ENCODE peak calls at places on chromosomes 3 and 15, in eight cellular contexts. One of them, this sample, is unnamed.

GRCh38 chr3:138398791-138399575 is 35.4 kb upstream of the ESYT3 start:
- DNase-seq in ascending aorta: no peak
- DNase-seq in lung: no peak
- DNase-seq in pancreas: peak; percentile 42
- DNase-seq in CD4-positive, alpha-beta memory T cell: no peak
- DNase-seq in trophoblast cell: no peak
- DNase-seq in astrocyte: no peak
- DNase-seq in PC-3: no peak
- DNase-seq in this sample: no peak

GRCh38 chr3:184602406-184603155 is 41.0 kb downstream of the EPHB3 start:
- DNase-seq in ascending aorta: no peak
- DNase-seq in lung: no peak
- DNase-seq in pancreas: no peak
- DNase-seq in CD4-positive, alpha-beta memory T cell: no peak
- DNase-seq in trophoblast cell: no peak
- DNase-seq in astrocyte: no peak
- DNase-seq in PC-3: peak; percentile 11
- DNase-seq in this sample: no peak

GRCh38 chr3:69082805-69083204 is 1.9 kb upstream of the ARL6IP5 start:
- DNase-seq in ascending aorta: no peak
- DNase-seq in lung: peak; percentile 61
- DNase-seq in pancreas: no peak
- DNase-seq in CD4-positive, alpha-beta memory T cell: peak; percentile 27
- DNase-seq in trophoblast cell: peak; percentile 52
- DNase-seq in astrocyte: peak; percentile 82
- DNase-seq in PC-3: no peak
- DNase-seq in this sample: peak; percentile 30

GRCh38 chr3:185583925-185584324 is 2.2 kb upstream of the SENP2 start:
- DNase-seq in ascending aorta: no peak
- DNase-seq in lung: no peak
- DNase-seq in pancreas: no peak
- DNase-seq in CD4-positive, alpha-beta memory T cell: no peak
- DNase-seq in trophoblast cell: no peak
- DNase-seq in astrocyte: no peak
- DNase-seq in PC-3: no peak
- DNase-seq in this sample: no peak

GRCh38 chr15:29821416-29822099 is 710 bp downstream of the TJP1 start:
- DNase-seq in ascending aorta: no peak
- DNase-seq in lung: peak; percentile 73
- DNase-seq in pancreas: peak; percentile 74
- DNase-seq in CD4-positive, alpha-beta memory T cell: no peak
- DNase-seq in trophoblast cell: peak; percentile 73
- DNase-seq in astrocyte: peak; percentile 82
- DNase-seq in PC-3: peak; percentile 84
- DNase-seq in this sample: peak; percentile 82

GRCh38 chr3:99758502-99759177 is 59.0 kb upstream of the CMSS1 start:
- DNase-seq in ascending aorta: no peak
- DNase-seq in lung: no peak
- DNase-seq in pancreas: no peak
- DNase-seq in CD4-positive, alpha-beta memory T cell: no peak
- DNase-seq in trophoblast cell: no peak
- DNase-seq in astrocyte: no peak
- DNase-seq in PC-3: no peak
- DNase-seq in this sample: no peak

GRCh38 chr3:19331931-19332330 is 183.6 kb downstream of the KCNH8 start:
- DNase-seq in ascending aorta: no peak
- DNase-seq in lung: no peak
- DNase-seq in pancreas: no peak
- DNase-seq in CD4-positive, alpha-beta memory T cell: no peak
- DNase-seq in trophoblast cell: no peak
- DNase-seq in astrocyte: no peak
- DNase-seq in PC-3: no peak
- DNase-seq in this sample: no peak

GRCh38 chr3:141228385-141228784 is 3.2 kb upstream of the PXYLP1 start:
- DNase-seq in ascending aorta: no peak
- DNase-seq in lung: no peak
- DNase-seq in pancreas: no peak
- DNase-seq in CD4-positive, alpha-beta memory T cell: no peak
- DNase-seq in trophoblast cell: no peak
- DNase-seq in astrocyte: no peak
- DNase-seq in PC-3: no peak
- DNase-seq in this sample: no peak

GRCh38 chr15:84835661-84836384 is 18.7 kb downstream of the ALPK3 start:
- DNase-seq in ascending aorta: no peak
- DNase-seq in lung: no peak
- DNase-seq in pancreas: no peak
- DNase-seq in CD4-positive, alpha-beta memory T cell: no peak
- DNase-seq in trophoblast cell: no peak
- DNase-seq in astrocyte: no peak
- DNase-seq in PC-3: no peak
- DNase-seq in this sample: no peak

GRCh38 chr3:127002195-127003174 is 19.6 kb downstream of the PLXNA1 start:
- DNase-seq in ascending aorta: peak; percentile 38
- DNase-seq in lung: peak; percentile 89
- DNase-seq in pancreas: peak; percentile 68
- DNase-seq in CD4-positive, alpha-beta memory T cell: no peak
- DNase-seq in trophoblast cell: no peak
- DNase-seq in astrocyte: peak; percentile 86
- DNase-seq in PC-3: no peak
- DNase-seq in this sample: peak; percentile 94

GRCh38 chr3:124878561-124879394 is 8.4 kb downstream of the ITGB5 start:
- DNase-seq in ascending aorta: no peak
- DNase-seq in lung: no peak
- DNase-seq in pancreas: peak; percentile 44
- DNase-seq in CD4-positive, alpha-beta memory T cell: no peak
- DNase-seq in trophoblast cell: no peak
- DNase-seq in astrocyte: peak; percentile 98
- DNase-seq in PC-3: peak; percentile 90
- DNase-seq in this sample: peak; percentile 96

GRCh38 chr3:70808881-70809280 is 496.4 kb upstream of the MDFIC2 start:
- DNase-seq in ascending aorta: no peak
- DNase-seq in lung: no peak
- DNase-seq in pancreas: no peak
- DNase-seq in CD4-positive, alpha-beta memory T cell: no peak
- DNase-seq in trophoblast cell: no peak
- DNase-seq in astrocyte: no peak
- DNase-seq in PC-3: no peak
- DNase-seq in this sample: no peak

GRCh38 chr3:149393355-149394165 is 16.1 kb upstream of the TM4SF1 start:
- DNase-seq in ascending aorta: no peak
- DNase-seq in lung: peak; percentile 80
- DNase-seq in pancreas: peak; percentile 77
- DNase-seq in CD4-positive, alpha-beta memory T cell: no peak
- DNase-seq in trophoblast cell: peak; percentile 65
- DNase-seq in astrocyte: peak; percentile 59
- DNase-seq in PC-3: peak; percentile 84
- DNase-seq in this sample: peak; percentile 82

GRCh38 chr15:68638953-68639500 is 60.2 kb downstream of the CORO2B start:
- DNase-seq in ascending aorta: no peak
- DNase-seq in lung: no peak
- DNase-seq in pancreas: no peak
- DNase-seq in CD4-positive, alpha-beta memory T cell: no peak
- DNase-seq in trophoblast cell: no peak
- DNase-seq in astrocyte: peak; percentile 72
- DNase-seq in PC-3: no peak
- DNase-seq in this sample: peak; percentile 96

DNA sequence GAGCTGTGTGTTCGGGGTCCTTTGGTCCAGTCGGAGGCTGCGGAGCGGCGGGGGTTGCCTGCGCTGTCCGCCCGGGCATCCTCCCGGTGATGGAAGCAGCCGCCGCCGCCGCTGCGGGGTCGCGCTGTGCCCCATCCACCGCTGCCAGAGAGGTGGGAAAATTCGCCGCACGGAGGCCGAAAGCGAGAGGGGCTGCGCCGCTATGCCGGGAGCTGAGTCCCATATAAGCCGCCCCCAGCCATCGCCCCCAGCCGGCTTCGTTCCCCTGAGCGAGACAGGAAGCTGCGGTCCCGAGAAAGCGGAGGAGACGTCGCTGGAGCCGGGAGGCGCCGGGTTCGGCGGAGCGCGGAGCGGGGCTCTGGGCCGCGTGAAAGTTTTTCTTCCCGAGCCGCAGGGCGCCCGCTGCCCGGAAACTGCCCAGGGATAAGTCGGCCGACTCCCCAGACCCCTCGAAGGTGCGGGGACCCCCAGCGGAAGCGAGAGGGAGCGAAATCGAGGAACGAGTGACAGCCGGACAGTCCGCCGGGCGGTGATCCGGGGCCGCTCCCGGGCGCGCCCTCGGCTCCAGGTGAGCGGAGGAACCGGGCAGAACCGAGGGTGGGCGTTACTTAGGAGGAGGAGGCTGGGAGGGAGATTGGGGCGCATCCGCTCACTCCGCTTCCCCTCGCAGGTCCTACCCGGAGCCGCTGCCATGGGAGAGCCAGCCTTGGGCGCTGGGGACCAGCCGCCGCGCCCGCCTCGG is 574 bp downstream of the CHST2 start:
- DNase-seq in ascending aorta: no peak
- DNase-seq in lung: no peak
- DNase-seq in pancreas: no peak
- DNase-seq in CD4-positive, alpha-beta memory T cell: peak; percentile 27
- DNase-seq in trophoblast cell: no peak
- DNase-seq in astrocyte: no peak
- DNase-seq in PC-3: no peak
- DNase-seq in this sample: peak; percentile 15
- H3K36me3 ChIP-seq in ascending aorta: no peaks in the 10 kb centered on the region
- H3K36me3 ChIP-seq in lung: no peaks in the 10 kb centered on the region
- H3K36me3 ChIP-seq in pancreas: no peaks in the 10 kb centered on the region
- H3K36me3 ChIP-seq in CD4-positive, alpha-beta memory T cell: no peaks in the 10 kb centered on the region
- H3K36me3 ChIP-seq in trophoblast cell: no peaks in the 10 kb centered on the region
- H3K36me3 ChIP-seq in astrocyte: no peaks in the 10 kb centered on the region
- H3K36me3 ChIP-seq in PC-3: no peaks in the 10 kb centered on the region
- H3K36me3 ChIP-seq in this sample: no peaks in the 10 kb centered on the region

GRCh38 chr15:48477795-48478360 is 146.6 kb downstream of the DUT start:
- DNase-seq in ascending aorta: no peak
- DNase-seq in lung: no peak
- DNase-seq in pancreas: no peak
- DNase-seq in CD4-positive, alpha-beta memory T cell: no peak
- DNase-seq in trophoblast cell: no peak
- DNase-seq in astrocyte: no peak
- DNase-seq in PC-3: no peak
- DNase-seq in this sample: no peak

GRCh38 chr15:48486228-48486627 is 155.0 kb downstream of the DUT start:
- DNase-seq in ascending aorta: no peak
- DNase-seq in lung: no peak
- DNase-seq in pancreas: no peak
- DNase-seq in CD4-positive, alpha-beta memory T cell: no peak
- DNase-seq in trophoblast cell: no peak
- DNase-seq in astrocyte: peak; percentile 26
- DNase-seq in PC-3: no peak
- DNase-seq in this sample: no peak

GRCh38 chr15:48478581-48478980 is 147.4 kb downstream of the DUT start:
- DNase-seq in ascending aorta: no peak
- DNase-seq in lung: no peak
- DNase-seq in pancreas: no peak
- DNase-seq in CD4-positive, alpha-beta memory T cell: no peak
- DNase-seq in trophoblast cell: no peak
- DNase-seq in astrocyte: peak; percentile 60
- DNase-seq in PC-3: no peak
- DNase-seq in this sample: no peak

GRCh38 chr15:48479751-48480150 is 148.5 kb downstream of the DUT start:
- DNase-seq in ascending aorta: no peak
- DNase-seq in lung: no peak
- DNase-seq in pancreas: no peak
- DNase-seq in CD4-positive, alpha-beta memory T cell: no peak
- DNase-seq in trophoblast cell: no peak
- DNase-seq in astrocyte: no peak
- DNase-seq in PC-3: no peak
- DNase-seq in this sample: no peak

GRCh38 chr15:48481802-48482201 is 150.6 kb downstream of the DUT start:
- DNase-seq in ascending aorta: no peak
- DNase-seq in lung: no peak
- DNase-seq in pancreas: no peak
- DNase-seq in CD4-positive, alpha-beta memory T cell: no peak
- DNase-seq in trophoblast cell: no peak
- DNase-seq in astrocyte: peak; percentile 29
- DNase-seq in PC-3: no peak
- DNase-seq in this sample: peak; percentile 32
- H3K36me3 ChIP-seq in ascending aorta: peaks cover 46% of the 10 kb centered on the region
- H3K36me3 ChIP-seq in lung: no peaks in the 10 kb centered on the region
- H3K36me3 ChIP-seq in pancreas: no peaks in the 10 kb centered on the region
- H3K36me3 ChIP-seq in CD4-positive, alpha-beta memory T cell: no peaks in the 10 kb centered on the region
- H3K36me3 ChIP-seq in trophoblast cell: no peaks in the 10 kb centered on the region
- H3K36me3 ChIP-seq in astrocyte: peaks cover 87% of the 10 kb centered on the region
- H3K36me3 ChIP-seq in PC-3: no peaks in the 10 kb centered on the region
- H3K36me3 ChIP-seq in this sample: peaks cover 92% of the 10 kb centered on the region

DNA sequence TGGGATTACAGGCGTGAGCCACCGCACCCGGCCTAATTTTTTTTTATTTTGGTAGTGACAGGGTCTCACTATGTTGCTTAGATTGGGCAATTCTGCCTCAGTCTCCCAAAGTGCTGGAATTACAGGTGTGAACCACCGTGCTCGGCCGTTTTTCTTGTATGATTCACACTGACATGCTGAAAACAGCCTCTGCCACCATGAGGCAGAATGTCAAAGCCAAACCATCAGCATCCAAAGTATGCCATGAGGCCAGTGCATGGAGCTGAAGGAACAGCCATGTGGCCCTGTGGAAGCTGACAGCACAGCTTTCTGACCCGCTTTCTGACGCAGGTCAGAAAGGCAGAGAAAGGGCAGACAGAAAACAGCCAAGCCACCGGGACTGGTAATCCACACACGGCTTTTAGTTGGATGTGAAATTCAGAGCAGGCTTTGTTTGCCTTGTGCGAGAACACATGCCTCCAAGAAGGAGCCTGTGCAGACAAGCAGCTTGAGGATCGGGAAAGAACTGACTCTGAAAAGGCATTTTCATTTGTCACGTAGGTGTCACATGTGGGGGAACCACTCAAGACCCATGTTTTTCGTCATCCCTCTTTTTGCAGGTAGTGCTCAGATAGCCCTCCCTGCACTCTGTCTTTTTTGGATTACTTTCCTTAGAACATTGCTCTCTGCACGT is 25.1 kb downstream of the XYLB start:
- DNase-seq in ascending aorta: no peak
- DNase-seq in lung: no peak
- DNase-seq in pancreas: no peak
- DNase-seq in CD4-positive, alpha-beta memory T cell: no peak
- DNase-seq in trophoblast cell: no peak
- DNase-seq in astrocyte: no peak
- DNase-seq in PC-3: no peak
- DNase-seq in this sample: no peak
- H3K36me3 ChIP-seq in ascending aorta: peaks cover 12% of the 10 kb centered on the region
- H3K36me3 ChIP-seq in lung: peaks cover 12% of the 10 kb centered on the region
- H3K36me3 ChIP-seq in pancreas: peaks cover 7% of the 10 kb centered on the region
- H3K36me3 ChIP-seq in CD4-positive, alpha-beta memory T cell: no peaks in the 10 kb centered on the region
- H3K36me3 ChIP-seq in trophoblast cell: peaks cover 2% of the 10 kb centered on the region
- H3K36me3 ChIP-seq in astrocyte: peaks cover 3% of the 10 kb centered on the region
- H3K36me3 ChIP-seq in PC-3: peaks cover 46% of the 10 kb centered on the region
- H3K36me3 ChIP-seq in this sample: no peaks in the 10 kb centered on the region

DNA sequence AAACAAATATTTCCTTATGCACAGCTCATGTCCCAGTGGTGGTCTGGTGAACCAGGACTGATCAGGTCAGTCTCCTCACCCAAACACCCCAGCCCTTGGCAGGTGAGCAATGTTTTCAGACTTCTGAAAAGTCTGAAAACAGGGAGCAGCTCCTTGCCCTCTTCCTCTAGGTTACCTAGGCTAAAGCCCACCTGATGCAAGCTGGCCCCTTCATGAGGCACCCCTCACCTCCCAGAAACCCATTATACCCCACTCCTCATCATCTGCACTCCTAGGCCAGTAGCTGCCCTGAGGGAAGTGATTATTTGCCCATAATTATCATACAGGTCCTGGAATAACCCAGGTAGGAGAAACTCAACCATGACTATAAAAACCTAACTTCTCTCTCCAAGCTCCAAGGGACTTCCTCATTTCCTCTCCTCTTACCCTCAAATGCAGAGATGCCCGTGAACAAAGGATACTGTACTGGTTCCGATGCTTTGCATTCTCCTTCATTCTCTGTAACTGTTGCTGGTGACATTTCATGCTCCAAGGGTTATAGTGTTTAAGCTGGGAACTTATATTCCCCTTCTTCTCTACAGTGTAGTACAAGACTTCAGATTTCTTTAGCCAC is 5.2 kb upstream of the NCKIPSD start:
- DNase-seq in ascending aorta: no peak
- DNase-seq in lung: no peak
- DNase-seq in pancreas: no peak
- DNase-seq in CD4-positive, alpha-beta memory T cell: no peak
- DNase-seq in trophoblast cell: no peak
- DNase-seq in astrocyte: no peak
- DNase-seq in PC-3: no peak
- DNase-seq in this sample: no peak
- H3K36me3 ChIP-seq in ascending aorta: peaks cover 76% of the 10 kb centered on the region
- H3K36me3 ChIP-seq in lung: peaks cover 64% of the 10 kb centered on the region
- H3K36me3 ChIP-seq in pancreas: peaks cover 59% of the 10 kb centered on the region
- H3K36me3 ChIP-seq in CD4-positive, alpha-beta memory T cell: peaks cover 73% of the 10 kb centered on the region
- H3K36me3 ChIP-seq in trophoblast cell: peaks cover 67% of the 10 kb centered on the region
- H3K36me3 ChIP-seq in astrocyte: peaks cover 59% of the 10 kb centered on the region
- H3K36me3 ChIP-seq in PC-3: peaks cover 72% of the 10 kb centered on the region
- H3K36me3 ChIP-seq in this sample: peaks cover 19% of the 10 kb centered on the region

This sample was measured in MG63.